ENCODE peak calls at places on chromosomes 11 and 22, in nine cellular contexts. B is SK-N-SH, M is MM.1S, R is GM23338, L is hepatocyte, P is HCT116, E is OCI-LY7, Q is PC-3, Z is GM23248. T is an unnamed sample.

GRCh38 chr11:15819679-15820286 is 536.6 kb downstream of the SOX6 start:
- DNase-seq in M (peak; percentile 53), L (peak; percentile 69), P (peak; percentile 29), Z (peak; percentile 69), B (no peak), E (peak; percentile 33), Q (peak; percentile 52), R (peak; percentile 76), T (peak; percentile 74)

GRCh38 chr22:37492428-37493344 is 6.5 kb upstream of the MFNG start:
- DNase-seq in P (no peak), R (peak; percentile 86), L (no peak), B (peak; percentile 69), M (peak; percentile 44), Q (peak; percentile 54), Z (peak; percentile 79), E (peak; percentile 84), T (peak; percentile 70)

GRCh38 chr11:134939905-134940304 is 527.9 kb upstream of the B3GAT1 start:
- DNase-seq in R (no peak), B (peak; percentile 75), M (no peak), L (peak; percentile 68), Q (no peak), P (no peak), E (no peak), Z (no peak), T (peak; percentile 42)

GRCh38 chr11:11977206-11977938 is 31.1 kb downstream of the DKK3 start:
- DNase-seq in M (no peak), L (peak; percentile 64), R (peak; percentile 51), Z (peak; percentile 94), E (no peak), B (no peak), P (peak; percentile 45), Q (peak; percentile 95), T (no peak)

GRCh38 chr11:35166369-35167360 is 27.7 kb downstream of the CD44 start:
- DNase-seq in R (no peak), Q (peak; percentile 98), B (no peak), M (peak; percentile 9), P (peak; percentile 94), Z (peak; percentile 98), L (no peak), E (no peak), T (no peak)

GRCh38 chr11:802693-803466 is 2.2 kb downstream of the PIDD1 start:
- DNase-seq in P (no peak), Z (no peak), B (no peak), M (no peak), L (no peak), R (no peak), E (no peak), Q (no peak), T (no peak)

GRCh38 chr11:44421090-44421675 is 111.2 kb upstream of the ALX4 start:
- DNase-seq in L (no peak), B (no peak), P (no peak), Z (no peak), M (no peak), E (no peak), R (no peak), Q (no peak), T (peak; percentile 67)

GRCh38 chr11:10824888-10825287 is 16.2 kb upstream of the EIF4G2 start:
- DNase-seq in Z (no peak), R (no peak), Q (no peak), B (no peak), L (no peak), P (no peak), E (peak; percentile 48), M (no peak), T (no peak)

GRCh38 chr11:63937713-63938480 is 905 bp upstream of the NAA40 start:
- DNase-seq in M (peak; percentile 36), Z (no peak), E (peak; percentile 78), L (no peak), R (peak; percentile 59), P (no peak), Q (peak; percentile 51), B (peak; percentile 50), T (peak; percentile 47)

GRCh38 chr11:27192184-27192583 is 151.6 kb downstream of the BBOX1 start:
- DNase-seq in B (no peak), E (no peak), R (no peak), Q (no peak), P (no peak), Z (no peak), L (no peak), M (no peak), T (no peak)

GRCh38 chr11:115334932-115335788 is 169.1 kb downstream of the CADM1 start:
- DNase-seq in E (peak; percentile 64), L (peak; percentile 37), R (peak; percentile 51), M (peak; percentile 63), Q (peak; percentile 63), Z (peak; percentile 34), B (peak; percentile 21), P (no peak), T (peak; percentile 23)

GRCh38 chr11:34126959-34127848 is 21.8 kb downstream of the NAT10 start:
- DNase-seq in Q (peak; percentile 15), Z (no peak), P (no peak), M (no peak), B (no peak), E (no peak), R (no peak), L (no peak), T (no peak)

GRCh38 chr11:67705264-67705663 is 30.8 kb upstream of the ALDH3B2 start:
- DNase-seq in E (no peak), B (no peak), P (no peak), Z (no peak), L (no peak), R (no peak), Q (no peak), M (no peak), T (no peak)

GRCh38 chr11:62611705-62612365 is 740 bp downstream of the EML3 start:
- DNase-seq in P (no peak), M (no peak), Q (peak; percentile 52), B (peak; percentile 67), L (peak; percentile 73), R (peak; percentile 52), E (peak; percentile 26), Z (peak; percentile 87), T (peak; percentile 60)

GRCh38 chr11:45625611-45626010 is 39.8 kb downstream of the CHST1 start:
- DNase-seq in B (no peak), R (no peak), Z (no peak), Q (no peak), P (no peak), E (no peak), L (no peak), M (no peak), T (no peak)

GRCh38 chr11:19093976-19094375 is 23.0 kb upstream of the ZDHHC13 start:
- DNase-seq in Z (peak; percentile 26), R (no peak), Q (peak; percentile 45), P (no peak), L (no peak), M (no peak), B (no peak), E (no peak), T (no peak)

GRCh38 chr11:120337896-120338840 is 2.0 kb downstream of the ARHGEF12 start:
- DNase-seq in L (peak; percentile 14), R (no peak), P (no peak), Q (peak; percentile 45), Z (peak; percentile 67), M (peak; percentile 34), E (peak; percentile 10), B (no peak), T (peak; percentile 16)

GRCh38 chr11:119783466-119784400 is 54.7 kb upstream of the NECTIN1 start:
- DNase-seq in Z (peak; percentile 64), Q (no peak), R (no peak), E (no peak), M (no peak), B (no peak), L (no peak), P (no peak), T (no peak)

GRCh38 chr22:40491990-40492631 is 121.7 kb downstream of the SGSM3 start:
- DNase-seq in P (no peak), L (no peak), B (no peak), M (peak; percentile 83), E (peak; percentile 91), Q (no peak), Z (peak; percentile 58), R (peak; percentile 30), T (no peak)

DNA sequence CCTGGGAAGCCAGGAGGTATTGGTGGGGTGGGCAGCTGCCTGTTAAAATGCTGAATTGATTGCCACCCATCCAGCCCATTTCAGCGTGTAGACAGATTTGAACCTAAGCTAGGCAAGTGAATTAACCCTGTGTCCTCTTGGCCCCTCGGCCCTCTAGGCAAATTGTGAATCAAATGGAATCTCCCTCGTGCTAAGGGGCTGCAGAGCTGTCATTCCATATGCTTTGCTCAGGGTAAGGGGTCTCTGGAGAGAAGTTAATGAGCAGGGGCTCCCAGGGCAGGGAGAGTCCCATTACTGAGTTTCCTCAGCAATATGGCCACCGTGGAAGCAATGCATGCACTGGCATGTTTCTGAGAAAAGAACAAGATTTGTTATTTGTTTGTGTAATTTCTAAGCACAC is 117.7 kb upstream of the RCN1 start:
- DNase-seq in Z (no peak), R (no peak), P (no peak), E (no peak), L (no peak), Q (no peak), M (no peak), B (no peak), T (no peak)
- TF ChIP-seq EZH2phosphoT487 in Z (no peak), R (no peak), P (no peak), E (no peak), L (no peak), Q (no peak), M (no peak), B (no peak), T (no peak)

GRCh38 chr11:76798202-76798581 is 15.0 kb downstream of the TSKU start:
- DNase-seq in B (no peak), P (no peak), M (no peak), R (no peak), Q (no peak), Z (no peak), E (no peak), L (no peak), T (no peak)
- H3K4me3 ChIP-seq in B (no peak overlapping the region), P (no peak overlapping the region), M (no peak overlapping the region), R (no peak overlapping the region), Q (no peak overlapping the region), Z (no peak overlapping the region), E (no peak overlapping the region), L (no peak overlapping the region), T (no peak overlapping the region)

DNA sequence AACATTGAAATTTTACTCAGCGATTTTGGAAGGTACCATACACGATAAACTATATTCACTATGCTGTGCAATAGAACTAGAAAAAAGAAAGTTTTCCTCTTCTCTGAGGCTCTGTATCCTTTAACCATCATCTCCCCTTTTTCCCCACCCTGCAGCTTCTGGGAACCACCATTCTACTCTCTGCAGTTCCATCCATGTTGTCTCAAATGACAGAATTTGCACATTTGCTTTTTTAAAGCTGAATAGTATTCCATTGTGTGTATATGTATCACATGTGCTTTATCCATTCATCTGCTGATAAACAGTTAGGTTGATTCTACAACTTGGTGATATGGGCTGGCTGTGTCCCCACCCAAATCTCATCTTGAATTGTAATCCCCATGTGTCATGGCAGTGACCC is 21.2 kb downstream of the TMEM123 start:
- DNase-seq in E (no peak), L (no peak), Z (no peak), P (no peak), B (no peak), Q (no peak), M (no peak), R (no peak), T (no peak)
- H3K4me2 ChIP-seq in E (peak overlapping the region; percentile 83), L (no peak overlapping the region), Z (no peak overlapping the region), P (no peak overlapping the region), B (no peak overlapping the region), Q (no peak overlapping the region), M (no peak overlapping the region), R (no peak overlapping the region), T (no peak overlapping the region)

DNA sequence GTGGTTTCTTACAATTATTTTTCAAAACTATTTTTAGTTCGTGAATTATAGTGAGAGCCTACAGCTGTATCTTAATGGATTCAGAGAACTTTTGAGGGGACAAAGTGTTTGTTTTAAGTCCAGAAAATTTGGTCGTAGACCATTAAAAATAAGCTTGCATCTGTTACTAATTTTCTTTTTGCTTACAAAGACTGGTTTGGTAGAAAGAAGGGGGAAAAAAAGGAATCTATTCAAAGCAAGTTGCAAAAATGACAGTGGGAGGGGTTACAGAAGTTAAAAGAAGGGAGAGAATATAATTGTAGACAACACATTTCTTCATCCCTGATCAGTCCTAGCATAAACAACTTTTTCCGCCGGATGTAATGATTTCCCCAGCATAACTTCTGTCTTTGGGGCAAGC is 72.1 kb downstream of the AMOTL1 start:
- DNase-seq in R (no peak), Z (no peak), B (no peak), P (no peak), M (no peak), E (no peak), Q (no peak), L (no peak), T (no peak)
- TF ChIP-seq EZH2phosphoT487 in R (no peak), Z (no peak), B (no peak), P (no peak), M (no peak), E (no peak), Q (no peak), L (no peak), T (no peak)